ENCODE peak calls at places on chromosomes 16 and 17, in ten cellular contexts. One of them, this sample, is unnamed.

GRCh38 chr16:19583665-19584300 is 28.3 kb downstream of the VPS35L start:
- DNase-seq in stomach: peak
- DNase-seq in mesendoderm: peak
- DNase-seq in lung: no peak
- DNase-seq in neural progenitor cell: peak
- DNase-seq in choroid plexus epithelial cell: peak
- DNase-seq in adrenal gland: peak
- DNase-seq in mammary epithelial cell: peak
- DNase-seq in endothelial cell of umbilical vein: peak
- DNase-seq in SJCRH30: peak
- DNase-seq in this sample: no peak

GRCh38 chr16:17321824-17322223 is 148.9 kb downstream of the XYLT1 start:
- DNase-seq in endothelial cell of umbilical vein: no peak
- DNase-seq in mammary epithelial cell: no peak
- DNase-seq in adrenal gland: no peak
- DNase-seq in lung: no peak
- DNase-seq in choroid plexus epithelial cell: no peak
- DNase-seq in SJCRH30: no peak
- DNase-seq in stomach: no peak
- DNase-seq in neural progenitor cell: no peak
- DNase-seq in mesendoderm: peak
- DNase-seq in this sample: no peak

GRCh38 chr16:85900031-85900792 is 1.2 kb downstream of the IRF8 start:
- DNase-seq in lung: no peak
- DNase-seq in mammary epithelial cell: no peak
- DNase-seq in endothelial cell of umbilical vein: no peak
- DNase-seq in mesendoderm: no peak
- DNase-seq in stomach: peak
- DNase-seq in choroid plexus epithelial cell: no peak
- DNase-seq in neural progenitor cell: no peak
- DNase-seq in adrenal gland: no peak
- DNase-seq in SJCRH30: no peak
- DNase-seq in this sample: no peak

GRCh38 chr16:89094252-89094901 is 725 bp downstream of the ACSF3 start:
- DNase-seq in mesendoderm: peak
- DNase-seq in neural progenitor cell: peak
- DNase-seq in mammary epithelial cell: peak
- DNase-seq in choroid plexus epithelial cell: peak
- DNase-seq in SJCRH30: no peak
- DNase-seq in adrenal gland: no peak
- DNase-seq in stomach: no peak
- DNase-seq in endothelial cell of umbilical vein: peak
- DNase-seq in lung: no peak
- DNase-seq in this sample: no peak

GRCh38 chr16:82157836-82158235 is 12.2 kb downstream of the MPHOSPH6 start:
- DNase-seq in mesendoderm: no peak
- DNase-seq in stomach: no peak
- DNase-seq in SJCRH30: no peak
- DNase-seq in endothelial cell of umbilical vein: no peak
- DNase-seq in adrenal gland: no peak
- DNase-seq in mammary epithelial cell: no peak
- DNase-seq in neural progenitor cell: no peak
- DNase-seq in choroid plexus epithelial cell: peak
- DNase-seq in lung: no peak
- DNase-seq in this sample: no peak

GRCh38 chr16:21565816-21566669 is 33.3 kb upstream of the METTL9 start:
- DNase-seq in mammary epithelial cell: no peak
- DNase-seq in lung: no peak
- DNase-seq in endothelial cell of umbilical vein: no peak
- DNase-seq in adrenal gland: peak
- DNase-seq in stomach: peak
- DNase-seq in choroid plexus epithelial cell: no peak
- DNase-seq in neural progenitor cell: no peak
- DNase-seq in mesendoderm: no peak
- DNase-seq in SJCRH30: no peak
- DNase-seq in this sample: no peak

GRCh38 chr17:57552114-57552601 is 192.9 kb downstream of the CCDC182 start:
- DNase-seq in stomach: no peak
- DNase-seq in neural progenitor cell: peak
- DNase-seq in choroid plexus epithelial cell: peak
- DNase-seq in mesendoderm: peak
- DNase-seq in mammary epithelial cell: no peak
- DNase-seq in adrenal gland: no peak
- DNase-seq in SJCRH30: no peak
- DNase-seq in endothelial cell of umbilical vein: no peak
- DNase-seq in lung: no peak
- DNase-seq in this sample: no peak

GRCh38 chr17:28357901-28358197 is 522 bp upstream of the POLDIP2 start:
- DNase-seq in endothelial cell of umbilical vein: no peak
- DNase-seq in stomach: no peak
- DNase-seq in mammary epithelial cell: no peak
- DNase-seq in lung: no peak
- DNase-seq in adrenal gland: no peak
- DNase-seq in SJCRH30: no peak
- DNase-seq in choroid plexus epithelial cell: no peak
- DNase-seq in neural progenitor cell: no peak
- DNase-seq in mesendoderm: no peak
- DNase-seq in this sample: no peak

GRCh38 chr16:73143681-73144370 is 95.9 kb upstream of the ZFHX3 start:
- DNase-seq in endothelial cell of umbilical vein: peak
- DNase-seq in neural progenitor cell: no peak
- DNase-seq in mammary epithelial cell: no peak
- DNase-seq in lung: no peak
- DNase-seq in mesendoderm: no peak
- DNase-seq in adrenal gland: no peak
- DNase-seq in stomach: no peak
- DNase-seq in SJCRH30: no peak
- DNase-seq in choroid plexus epithelial cell: peak
- DNase-seq in this sample: no peak

GRCh38 chr17:61410100-61410551 is 10.5 kb downstream of the TBX2 start:
- DNase-seq in endothelial cell of umbilical vein: no peak
- DNase-seq in mammary epithelial cell: no peak
- DNase-seq in stomach: no peak
- DNase-seq in adrenal gland: no peak
- DNase-seq in choroid plexus epithelial cell: no peak
- DNase-seq in SJCRH30: no peak
- DNase-seq in mesendoderm: no peak
- DNase-seq in neural progenitor cell: no peak
- DNase-seq in lung: no peak
- DNase-seq in this sample: no peak

GRCh38 chr16:85616608-85617311 is 3.6 kb downstream of the GSE1 start:
- DNase-seq in adrenal gland: peak
- DNase-seq in SJCRH30: no peak
- DNase-seq in mesendoderm: no peak
- DNase-seq in neural progenitor cell: no peak
- DNase-seq in mammary epithelial cell: no peak
- DNase-seq in choroid plexus epithelial cell: peak
- DNase-seq in stomach: peak
- DNase-seq in lung: peak
- DNase-seq in endothelial cell of umbilical vein: no peak
- DNase-seq in this sample: no peak

GRCh38 chr17:71985111-71986039 is 135.4 kb upstream of the SOX9 start:
- DNase-seq in SJCRH30: no peak
- DNase-seq in stomach: no peak
- DNase-seq in choroid plexus epithelial cell: no peak
- DNase-seq in adrenal gland: no peak
- DNase-seq in endothelial cell of umbilical vein: no peak
- DNase-seq in lung: no peak
- DNase-seq in neural progenitor cell: no peak
- DNase-seq in mammary epithelial cell: peak
- DNase-seq in mesendoderm: no peak
- DNase-seq in this sample: no peak

GRCh38 chr17:15782809-15783208 is 50.7 kb downstream of the TBC1D26 start:
- DNase-seq in stomach: peak
- DNase-seq in SJCRH30: no peak
- DNase-seq in choroid plexus epithelial cell: peak
- DNase-seq in mammary epithelial cell: no peak
- DNase-seq in endothelial cell of umbilical vein: peak
- DNase-seq in mesendoderm: no peak
- DNase-seq in lung: peak
- DNase-seq in neural progenitor cell: no peak
- DNase-seq in adrenal gland: peak
- DNase-seq in this sample: no peak

GRCh38 chr17:81242421-81243332 is 3.6 kb downstream of the NDUFAF8 start:
- DNase-seq in adrenal gland: no peak
- DNase-seq in mammary epithelial cell: no peak
- DNase-seq in choroid plexus epithelial cell: no peak
- DNase-seq in lung: no peak
- DNase-seq in stomach: no peak
- DNase-seq in mesendoderm: no peak
- DNase-seq in SJCRH30: no peak
- DNase-seq in endothelial cell of umbilical vein: no peak
- DNase-seq in neural progenitor cell: no peak
- DNase-seq in this sample: no peak

GRCh38 chr17:77325826-77326581 is 185.2 kb downstream of the SEC14L1 start:
- DNase-seq in stomach: peak
- DNase-seq in mesendoderm: no peak
- DNase-seq in lung: peak
- DNase-seq in SJCRH30: no peak
- DNase-seq in choroid plexus epithelial cell: peak
- DNase-seq in endothelial cell of umbilical vein: no peak
- DNase-seq in neural progenitor cell: no peak
- DNase-seq in adrenal gland: no peak
- DNase-seq in mammary epithelial cell: no peak
- DNase-seq in this sample: no peak
- H3K4me3 ChIP-seq in stomach: no peak
- H3K4me3 ChIP-seq in mesendoderm: no peak
- H3K4me3 ChIP-seq in lung: no peak
- H3K4me3 ChIP-seq in SJCRH30: no peak
- H3K4me3 ChIP-seq in choroid plexus epithelial cell: no peak
- H3K4me3 ChIP-seq in endothelial cell of umbilical vein: no peak
- H3K4me3 ChIP-seq in neural progenitor cell: no peak
- H3K4me3 ChIP-seq in adrenal gland: no peak
- H3K4me3 ChIP-seq in mammary epithelial cell: no peak
- H3K4me3 ChIP-seq in this sample: no peak

DNA sequence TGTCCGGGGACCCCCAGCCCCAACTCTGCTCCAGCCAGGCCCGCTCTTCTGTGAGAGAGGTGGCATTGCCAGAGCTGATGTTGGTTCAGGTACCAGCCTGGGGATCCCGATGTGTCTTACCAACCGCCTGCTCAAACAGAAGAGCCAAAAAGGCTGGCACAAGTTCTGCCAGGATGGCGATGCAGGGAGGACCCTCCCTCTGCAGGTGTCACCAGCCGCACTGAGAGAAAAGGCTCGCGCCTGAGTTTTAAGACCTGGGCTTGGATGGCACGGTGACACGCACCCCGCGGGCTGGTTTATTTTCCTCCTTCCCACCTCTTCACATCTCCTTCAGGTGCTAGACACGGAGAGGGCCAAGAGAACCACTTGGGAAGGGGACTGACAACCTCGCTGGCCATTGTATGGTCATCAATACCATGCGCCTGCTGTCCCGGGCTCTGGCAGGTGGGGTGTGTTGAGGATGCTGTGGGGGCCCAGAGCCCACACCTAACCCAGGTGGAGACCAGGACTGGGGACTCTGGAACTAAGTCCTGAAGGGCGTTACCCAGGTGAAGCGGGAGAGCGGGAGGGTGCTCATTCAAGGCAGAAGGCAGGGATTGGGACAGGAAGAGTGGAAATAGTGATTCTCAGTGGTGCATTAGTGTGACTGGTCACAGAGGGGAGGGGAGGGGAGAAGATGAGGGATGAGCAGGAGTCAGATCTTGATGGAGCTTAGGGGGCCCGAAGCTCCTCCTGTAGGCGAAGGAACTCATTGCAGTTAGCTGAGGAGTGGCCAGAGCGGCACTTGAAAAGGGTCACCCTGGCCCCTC is 16.3 kb downstream of the FOXJ1 start:
- DNase-seq in mammary epithelial cell: no peak
- DNase-seq in choroid plexus epithelial cell: peak
- DNase-seq in adrenal gland: no peak
- DNase-seq in mesendoderm: peak
- DNase-seq in neural progenitor cell: peak
- DNase-seq in SJCRH30: no peak
- DNase-seq in endothelial cell of umbilical vein: no peak
- DNase-seq in stomach: no peak
- DNase-seq in lung: no peak
- DNase-seq in this sample: no peak
- H3K4me3 ChIP-seq in mammary epithelial cell: no peak
- H3K4me3 ChIP-seq in choroid plexus epithelial cell: no peak
- H3K4me3 ChIP-seq in adrenal gland: no peak
- H3K4me3 ChIP-seq in mesendoderm: no peak
- H3K4me3 ChIP-seq in neural progenitor cell: no peak
- H3K4me3 ChIP-seq in SJCRH30: no peak
- H3K4me3 ChIP-seq in endothelial cell of umbilical vein: no peak
- H3K4me3 ChIP-seq in stomach: no peak
- H3K4me3 ChIP-seq in lung: no peak
- H3K4me3 ChIP-seq in this sample: no peak

GRCh38 chr17:491086-492014 is 138.7 kb upstream of the RPH3AL start:
- DNase-seq in neural progenitor cell: peak
- DNase-seq in adrenal gland: peak
- DNase-seq in choroid plexus epithelial cell: peak
- DNase-seq in SJCRH30: peak
- DNase-seq in mesendoderm: no peak
- DNase-seq in endothelial cell of umbilical vein: peak
- DNase-seq in stomach: peak
- DNase-seq in mammary epithelial cell: peak
- DNase-seq in lung: peak
- DNase-seq in this sample: no peak

GRCh38 chr17:493666-494065 is 141.1 kb upstream of the RPH3AL start:
- DNase-seq in adrenal gland: no peak
- DNase-seq in mesendoderm: no peak
- DNase-seq in endothelial cell of umbilical vein: no peak
- DNase-seq in SJCRH30: no peak
- DNase-seq in stomach: no peak
- DNase-seq in lung: no peak
- DNase-seq in choroid plexus epithelial cell: no peak
- DNase-seq in neural progenitor cell: no peak
- DNase-seq in mammary epithelial cell: no peak
- DNase-seq in this sample: no peak

GRCh38 chr17:494601-495195 is 142.1 kb upstream of the RPH3AL start:
- DNase-seq in stomach: no peak
- DNase-seq in choroid plexus epithelial cell: no peak
- DNase-seq in SJCRH30: no peak
- DNase-seq in mesendoderm: no peak
- DNase-seq in endothelial cell of umbilical vein: peak
- DNase-seq in mammary epithelial cell: no peak
- DNase-seq in lung: no peak
- DNase-seq in adrenal gland: no peak
- DNase-seq in neural progenitor cell: no peak
- DNase-seq in this sample: no peak

GRCh38 chr17:489758-490329 is 137.2 kb upstream of the RPH3AL start:
- DNase-seq in lung: peak
- DNase-seq in neural progenitor cell: peak
- DNase-seq in SJCRH30: peak
- DNase-seq in mesendoderm: peak
- DNase-seq in adrenal gland: peak
- DNase-seq in endothelial cell of umbilical vein: peak
- DNase-seq in mammary epithelial cell: peak
- DNase-seq in choroid plexus epithelial cell: peak
- DNase-seq in stomach: peak
- DNase-seq in this sample: no peak

GRCh38 chr17:492015-492399 is 139.4 kb upstream of the RPH3AL start:
- DNase-seq in endothelial cell of umbilical vein: no peak
- DNase-seq in stomach: no peak
- DNase-seq in neural progenitor cell: no peak
- DNase-seq in SJCRH30: no peak
- DNase-seq in lung: no peak
- DNase-seq in mammary epithelial cell: no peak
- DNase-seq in adrenal gland: no peak
- DNase-seq in choroid plexus epithelial cell: no peak
- DNase-seq in mesendoderm: no peak
- DNase-seq in this sample: no peak
- H3K4me3 ChIP-seq in endothelial cell of umbilical vein: no peak
- H3K4me3 ChIP-seq in stomach: no peak
- H3K4me3 ChIP-seq in neural progenitor cell: no peak
- H3K4me3 ChIP-seq in SJCRH30: no peak
- H3K4me3 ChIP-seq in lung: no peak
- H3K4me3 ChIP-seq in mammary epithelial cell: no peak
- H3K4me3 ChIP-seq in adrenal gland: no peak
- H3K4me3 ChIP-seq in choroid plexus epithelial cell: no peak
- H3K4me3 ChIP-seq in mesendoderm: no peak
- H3K4me3 ChIP-seq in this sample: no peak

GRCh38 chr17:4485676-4486646 is 12.7 kb upstream of the SPNS2 start:
- DNase-seq in endothelial cell of umbilical vein: no peak
- DNase-seq in adrenal gland: no peak
- DNase-seq in choroid plexus epithelial cell: no peak
- DNase-seq in neural progenitor cell: no peak
- DNase-seq in SJCRH30: no peak
- DNase-seq in mesendoderm: no peak
- DNase-seq in lung: no peak
- DNase-seq in stomach: no peak
- DNase-seq in mammary epithelial cell: no peak
- DNase-seq in this sample: no peak
- H3K4me3 ChIP-seq in endothelial cell of umbilical vein: no peak
- H3K4me3 ChIP-seq in adrenal gland: no peak
- H3K4me3 ChIP-seq in choroid plexus epithelial cell: no peak
- H3K4me3 ChIP-seq in neural progenitor cell: no peak
- H3K4me3 ChIP-seq in SJCRH30: no peak
- H3K4me3 ChIP-seq in mesendoderm: no peak
- H3K4me3 ChIP-seq in lung: no peak
- H3K4me3 ChIP-seq in stomach: peak
- H3K4me3 ChIP-seq in mammary epithelial cell: no peak
- H3K4me3 ChIP-seq in this sample: no peak

This sample was measured in BJ.